ENCODE peak calls at places on chromosome 12, in six cellular contexts. B is H54, Z is stomach, W is body of pancreas, D is A549, G is H1. T is an unnamed sample.

GRCh38 chr12:75959506-75959905 is 72.1 kb downstream of the PHLDA1 start:
- DNase-seq in B (no peak), Z (no peak), W (no peak), D (no peak), G (no peak), T (no peak)

GRCh38 chr12:105064564-105065222 is 19.6 kb downstream of the ALDH1L2 start:
- DNase-seq in B (no peak), Z (no peak), W (no peak), D (no peak), G (no peak), T (no peak)

GRCh38 chr12:49871263-49871561 is 28.3 kb upstream of the BCDIN3D start:
- DNase-seq in B (no peak), Z (no peak), W (no peak), D (no peak), G (no peak), T (no peak)

GRCh38 chr12:42698213-42698612 is 108.7 kb upstream of the PRICKLE1 start:
- DNase-seq in B (no peak), Z (no peak), W (no peak), D (no peak), G (no peak), T (no peak)

GRCh38 chr12:123115409-123116111 is 35.3 kb downstream of the PITPNM2 start:
- DNase-seq in B (peak; percentile 56), Z (no peak), W (peak; percentile 19), D (no peak), G (no peak), T (no peak)

GRCh38 chr12:92080390-92081285 is 65.0 kb downstream of the BTG1 start:
- DNase-seq in B (peak; percentile 33), Z (no peak), W (no peak), D (peak; percentile 66), G (no peak), T (peak; percentile 34)

GRCh38 chr12:124847675-124848074 is 16.0 kb downstream of the SCARB1 start:
- DNase-seq in B (peak; percentile 67), Z (no peak), W (no peak), D (no peak), G (no peak), T (peak; percentile 53)

GRCh38 chr12:115325858-115326257 is 641.9 kb upstream of the TBX3 start:
- DNase-seq in B (no peak), Z (peak; percentile 57), W (no peak), D (no peak), G (no peak), T (peak; percentile 58)

GRCh38 chr12:64181504-64182291 is 40.4 kb downstream of the KICS2 start:
- DNase-seq in B (peak; percentile 50), Z (peak; percentile 44), W (peak; percentile 67), D (peak; percentile 69), G (no peak), T (peak; percentile 67)

GRCh38 chr12:120006248-120006975 is 17.4 kb downstream of the BICDL1 start:
- DNase-seq in B (peak; percentile 33), Z (no peak), W (no peak), D (no peak), G (no peak), T (no peak)

GRCh38 chr12:50132505-50133135 is 20.6 kb downstream of the COX14 start:
- DNase-seq in B (no peak), Z (no peak), W (no peak), D (no peak), G (no peak), T (no peak)

GRCh38 chr12:69007166-69007857 is 74.3 kb upstream of the CPM start:
- DNase-seq in B (no peak), Z (peak; percentile 29), W (peak; percentile 9), D (no peak), G (peak; percentile 49), T (peak; percentile 23)

GRCh38 chr12:38384816-38385491 is 68.4 kb downstream of the ALG10B start:
- DNase-seq in B (no peak), Z (no peak), W (no peak), D (no peak), G (peak; percentile 10), T (no peak)

GRCh38 chr12:15721716-15722115 is 67.5 kb downstream of the EPS8 start:
- DNase-seq in B (no peak), Z (no peak), W (no peak), D (no peak), G (no peak), T (no peak)

GRCh38 chr12:905273-906076 is 44.0 kb downstream of the RAD52 start:
- DNase-seq in B (no peak), Z (no peak), W (no peak), D (no peak), G (no peak), T (no peak)

GRCh38 chr12:47903151-47903611 is 1.6 kb downstream of the VDR start:
- DNase-seq in B (no peak), Z (peak; percentile 53), W (peak; percentile 24), D (no peak), G (no peak), T (peak; percentile 13)

DNA sequence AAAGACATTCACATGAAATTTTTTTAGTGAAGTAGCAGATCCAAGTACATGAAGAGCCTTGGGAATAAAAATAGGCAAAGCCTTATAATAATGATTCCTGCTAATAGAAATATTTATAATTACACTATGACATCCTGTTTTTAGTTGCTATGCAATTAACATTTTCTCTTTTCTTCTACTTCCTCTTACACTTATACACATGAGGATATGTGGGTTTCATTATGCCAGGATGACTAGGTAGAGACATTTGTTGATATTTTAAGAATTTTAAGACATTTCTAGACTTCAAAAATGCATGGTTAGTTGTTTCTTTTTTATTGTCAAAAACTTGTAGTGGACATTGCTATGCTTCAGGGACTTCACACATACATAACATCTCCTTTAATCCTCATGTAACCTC is 326.8 kb downstream of the SYT1 start:
- DNase-seq in B (no peak), Z (no peak), W (no peak), D (no peak), G (no peak), T (no peak)
- TF ChIP-seq POLR2A in B (no peak), Z (no peak), W (no peak), D (no peak), G (no peak), T (no peak)

DNA sequence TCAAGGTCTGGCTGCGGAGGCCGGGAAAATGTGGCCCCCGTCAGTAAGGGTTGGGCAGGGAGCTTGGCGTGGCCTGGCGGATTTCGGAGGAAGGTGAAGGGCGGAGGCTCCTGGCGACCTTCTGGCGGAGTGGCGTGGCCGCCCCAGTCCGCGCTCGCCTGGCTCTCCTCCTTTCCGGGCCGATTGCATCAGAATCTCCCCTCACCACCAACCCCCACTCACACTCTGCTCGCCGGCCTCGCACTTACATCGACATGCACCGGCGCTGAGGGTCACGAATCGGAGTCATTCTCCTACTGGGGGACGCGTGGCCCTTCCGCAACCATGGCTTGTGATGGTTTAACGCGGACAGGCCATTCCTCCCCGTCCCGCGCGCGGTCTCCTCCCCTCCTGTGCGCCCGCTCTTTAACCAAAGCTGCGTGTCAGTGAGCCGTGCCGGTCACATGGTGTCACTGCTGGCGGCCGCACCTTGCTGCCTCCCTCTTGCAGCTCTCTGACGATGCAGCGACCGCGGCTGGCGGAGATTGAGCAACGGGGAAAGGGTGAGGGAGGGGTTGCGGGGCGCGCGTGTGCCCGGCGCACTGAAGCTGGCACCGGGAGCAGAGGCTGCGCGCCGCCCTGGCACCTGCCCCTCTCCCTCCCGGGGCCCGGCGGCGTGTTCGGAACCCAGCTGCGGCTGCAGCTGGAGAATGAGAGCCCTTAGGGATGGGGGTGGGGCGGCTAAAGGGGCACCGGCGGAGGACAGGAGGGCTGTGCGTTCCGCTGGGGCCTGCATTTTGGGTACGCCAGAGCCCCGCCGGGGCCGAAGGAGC is at the start of gene SLC38A1:
- DNase-seq in B (peak; percentile 58), Z (peak; percentile 88), W (peak; percentile 91), D (peak; percentile 88), G (no peak), T (peak; percentile 88)
- TF ChIP-seq POLR2A in B (no peak), Z (no peak), W (peak; percentile 95), D (peak; percentile 42), G (peak; percentile 49), T (peak; percentile 82)

GRCh38 chr12:110581951-110582285 is 1.2 kb downstream of the PPTC7 start:
- DNase-seq in B (no peak), Z (no peak), W (no peak), D (no peak), G (no peak), T (peak; percentile 12)

GRCh38 chr12:110583137-110584059 is at the start of gene PPTC7:
- DNase-seq in B (peak; percentile 79), Z (peak; percentile 98), W (peak; percentile 99), D (peak; percentile 89), G (peak; percentile 76), T (peak; percentile 96)

GRCh38 chr12:110585231-110585799 is 2.2 kb upstream of the PPTC7 start:
- DNase-seq in B (no peak), Z (no peak), W (peak; percentile 50), D (no peak), G (no peak), T (peak; percentile 46)

GRCh38 chr12:110579889-110580253 is 3.2 kb downstream of the PPTC7 start:
- DNase-seq in B (no peak), Z (no peak), W (no peak), D (no peak), G (no peak), T (no peak)

DNA sequence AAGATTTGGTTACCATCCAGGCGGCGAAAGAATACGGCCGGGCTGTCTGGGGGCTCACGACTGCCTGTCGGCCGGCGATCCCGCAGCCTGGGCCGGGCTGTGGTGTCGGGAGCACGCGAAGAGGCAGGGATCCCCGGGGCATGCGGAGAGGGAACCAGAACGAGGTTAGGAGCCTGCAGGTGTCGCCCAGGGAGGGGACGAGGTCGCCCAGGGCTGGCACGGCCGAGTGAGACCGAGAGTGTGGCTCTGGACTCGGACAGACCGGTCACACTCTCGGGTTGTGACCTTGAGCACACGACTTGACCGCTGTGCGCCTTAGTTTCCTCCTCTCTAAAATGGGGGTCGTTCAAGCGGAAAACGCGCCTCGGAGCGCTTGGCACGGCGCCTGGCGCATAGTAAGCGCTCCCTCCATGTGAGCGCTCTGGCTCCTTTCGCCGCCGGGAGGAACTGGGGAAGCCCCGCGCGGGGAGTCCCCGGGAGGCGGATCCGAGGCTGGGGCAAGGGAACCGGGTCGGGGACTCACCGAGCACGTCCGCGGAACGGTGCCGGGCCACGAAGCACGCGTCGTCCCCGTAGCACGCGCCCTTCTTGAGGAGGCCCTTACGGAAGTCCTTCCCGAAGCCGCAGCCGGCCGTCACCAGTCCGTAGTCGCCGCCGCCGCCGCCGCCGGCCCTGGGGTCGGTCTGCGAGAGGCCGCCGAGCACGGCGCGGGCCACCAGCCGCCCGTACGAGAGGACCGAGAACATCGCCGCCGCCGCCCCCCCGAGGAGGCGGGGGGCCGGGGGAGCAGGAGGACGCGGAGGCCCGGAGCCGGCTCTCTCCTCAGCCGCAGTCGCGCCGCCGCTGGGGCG is 607 bp downstream of the PPTC7 start:
- DNase-seq in B (peak; percentile 30), Z (peak; percentile 56), W (peak; percentile 68), D (no peak), G (no peak), T (peak; percentile 57)
- TF ChIP-seq POLR2A in B (no peak), Z (no peak), W (peak; percentile 19), D (no peak), G (no peak), T (peak; percentile 37)

DNA sequence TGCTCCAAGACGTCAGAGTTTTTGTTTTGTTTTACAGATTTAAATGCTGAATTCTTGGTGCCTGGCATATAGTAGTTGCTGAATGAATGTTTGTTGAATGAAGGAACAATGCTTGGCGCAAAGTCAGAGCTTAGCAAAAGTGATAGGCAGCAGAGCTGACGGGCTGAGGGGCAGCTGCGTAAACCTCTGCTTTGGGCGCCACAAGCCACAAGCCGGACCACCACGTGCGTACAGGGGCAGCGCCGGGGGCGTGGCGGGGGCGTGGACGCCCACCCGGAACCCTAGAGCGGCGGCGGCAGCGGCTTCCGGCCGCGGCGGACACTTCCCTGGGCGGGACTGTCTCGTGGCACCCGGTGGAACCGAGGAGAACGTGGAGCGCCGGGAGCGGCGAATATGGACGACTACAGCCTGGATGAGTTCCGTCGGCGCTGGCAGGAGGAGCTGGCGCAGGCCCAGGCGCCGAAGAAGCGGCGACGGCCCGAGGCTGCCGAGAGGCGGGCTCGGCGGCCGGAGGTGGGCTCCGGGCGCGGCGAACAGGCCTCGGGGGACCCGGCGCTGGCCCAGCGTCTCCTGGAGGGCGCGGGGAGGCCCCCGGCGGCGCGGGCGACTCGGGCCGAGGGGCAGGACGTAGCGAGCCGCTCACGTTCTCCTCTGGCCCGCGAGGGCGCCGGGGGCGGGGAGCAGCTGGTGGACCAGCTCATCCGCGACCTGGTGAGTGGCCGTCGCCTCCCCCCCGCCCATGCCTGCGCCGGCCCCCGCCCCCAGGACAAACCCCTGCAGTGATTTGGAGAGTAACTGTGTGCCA is at the start of gene FBXW8:
- DNase-seq in B (peak; percentile 75), Z (peak; percentile 71), W (peak; percentile 76), D (peak; percentile 87), G (no peak), T (peak; percentile 26)
- TF ChIP-seq POLR2A in B (peak; percentile 77), Z (no peak), W (peak; percentile 57), D (peak; percentile 81), G (peak; percentile 17), T (no peak)

T was measured in prostate gland.